ENCODE peak calls at places on chromosomes 6 and 20, in seven cellular contexts. One of them, this sample, is unnamed.

GRCh38 chr6:101398716-101399626 is 5.5 kb downstream of the GRIK2 start:
- DNase-seq in SJSA1: no peak
- DNase-seq in T47D: no peak
- DNase-seq in T-helper 2 cell: no peak
- DNase-seq in amniotic epithelial cell: peak
- DNase-seq in DMS 273 treated with DMSO at 0.1 percent for 48 hours: no peak
- DNase-seq in lung microvascular endothelial cell: no peak
- DNase-seq in this sample: no peak

GRCh38 chr6:21840428-21840827 is 246.9 kb downstream of the SOX4 start:
- DNase-seq in SJSA1: no peak
- DNase-seq in T47D: no peak
- DNase-seq in T-helper 2 cell: no peak
- DNase-seq in amniotic epithelial cell: no peak
- DNase-seq in DMS 273 treated with DMSO at 0.1 percent for 48 hours: no peak
- DNase-seq in lung microvascular endothelial cell: peak
- DNase-seq in this sample: no peak

GRCh38 chr20:33729101-33729500 is 2.7 kb upstream of the ZNF341 start:
- DNase-seq in SJSA1: no peak
- DNase-seq in T47D: no peak
- DNase-seq in T-helper 2 cell: no peak
- DNase-seq in amniotic epithelial cell: no peak
- DNase-seq in DMS 273 treated with DMSO at 0.1 percent for 48 hours: no peak
- DNase-seq in lung microvascular endothelial cell: no peak
- DNase-seq in this sample: no peak

GRCh38 chr20:64219730-64220129 is 35.8 kb upstream of the PCMTD2 start:
- DNase-seq in SJSA1: no peak
- DNase-seq in T47D: no peak
- DNase-seq in T-helper 2 cell: no peak
- DNase-seq in amniotic epithelial cell: no peak
- DNase-seq in DMS 273 treated with DMSO at 0.1 percent for 48 hours: no peak
- DNase-seq in lung microvascular endothelial cell: no peak
- DNase-seq in this sample: no peak

GRCh38 chr6:5958948-5959347 is 47.8 kb downstream of the NRN1 start:
- DNase-seq in SJSA1: no peak
- DNase-seq in T47D: no peak
- DNase-seq in T-helper 2 cell: no peak
- DNase-seq in amniotic epithelial cell: no peak
- DNase-seq in DMS 273 treated with DMSO at 0.1 percent for 48 hours: no peak
- DNase-seq in lung microvascular endothelial cell: no peak
- DNase-seq in this sample: no peak

GRCh38 chr20:1537731-1538058 is 19.8 kb downstream of the SIRPD start:
- DNase-seq in SJSA1: no peak
- DNase-seq in T47D: no peak
- DNase-seq in T-helper 2 cell: no peak
- DNase-seq in amniotic epithelial cell: no peak
- DNase-seq in DMS 273 treated with DMSO at 0.1 percent for 48 hours: no peak
- DNase-seq in lung microvascular endothelial cell: no peak
- DNase-seq in this sample: no peak

GRCh38 chr20:20362774-20363435 is 5.0 kb upstream of the INSM1 start:
- DNase-seq in SJSA1: no peak
- DNase-seq in T47D: peak
- DNase-seq in T-helper 2 cell: peak
- DNase-seq in amniotic epithelial cell: no peak
- DNase-seq in DMS 273 treated with DMSO at 0.1 percent for 48 hours: no peak
- DNase-seq in lung microvascular endothelial cell: no peak
- DNase-seq in this sample: no peak

GRCh38 chr20:61521680-61522420 is 269.8 kb downstream of the CDH4 start:
- DNase-seq in SJSA1: no peak
- DNase-seq in T47D: no peak
- DNase-seq in T-helper 2 cell: peak
- DNase-seq in amniotic epithelial cell: peak
- DNase-seq in DMS 273 treated with DMSO at 0.1 percent for 48 hours: no peak
- DNase-seq in lung microvascular endothelial cell: no peak
- DNase-seq in this sample: no peak

GRCh38 chr20:44358776-44359175 is 3.3 kb downstream of the HNF4A start:
- DNase-seq in SJSA1: no peak
- DNase-seq in T47D: no peak
- DNase-seq in T-helper 2 cell: no peak
- DNase-seq in amniotic epithelial cell: no peak
- DNase-seq in DMS 273 treated with DMSO at 0.1 percent for 48 hours: no peak
- DNase-seq in lung microvascular endothelial cell: no peak
- DNase-seq in this sample: no peak

GRCh38 chr6:4543596-4543995 is 232.6 kb upstream of the CDYL start:
- DNase-seq in SJSA1: no peak
- DNase-seq in T47D: no peak
- DNase-seq in T-helper 2 cell: no peak
- DNase-seq in amniotic epithelial cell: peak
- DNase-seq in DMS 273 treated with DMSO at 0.1 percent for 48 hours: no peak
- DNase-seq in lung microvascular endothelial cell: peak
- DNase-seq in this sample: no peak

GRCh38 chr6:143027058-143027457 is 33.6 kb upstream of the AIG1 start:
- DNase-seq in SJSA1: no peak
- DNase-seq in T47D: peak
- DNase-seq in T-helper 2 cell: peak
- DNase-seq in amniotic epithelial cell: peak
- DNase-seq in DMS 273 treated with DMSO at 0.1 percent for 48 hours: no peak
- DNase-seq in lung microvascular endothelial cell: peak
- DNase-seq in this sample: no peak

GRCh38 chr6:38973178-38974057 is 75.2 kb upstream of the GLP1R start:
- DNase-seq in SJSA1: peak
- DNase-seq in T47D: peak
- DNase-seq in T-helper 2 cell: peak
- DNase-seq in amniotic epithelial cell: peak
- DNase-seq in DMS 273 treated with DMSO at 0.1 percent for 48 hours: peak
- DNase-seq in lung microvascular endothelial cell: peak
- DNase-seq in this sample: peak

GRCh38 chr20:15297059-15297875 is 959.9 kb upstream of the FLRT3 start:
- DNase-seq in SJSA1: no peak
- DNase-seq in T47D: peak
- DNase-seq in T-helper 2 cell: no peak
- DNase-seq in amniotic epithelial cell: no peak
- DNase-seq in DMS 273 treated with DMSO at 0.1 percent for 48 hours: no peak
- DNase-seq in lung microvascular endothelial cell: no peak
- DNase-seq in this sample: no peak

This sample was measured in kidney epithelial cell.